ENCODE peak calls at places on chromosome 19, in ten cellular contexts. E is breast epithelium, W is transverse colon, M is uterus, J is HepG2, H is heart left ventricle, I is Peyer's patch, N is adrenal gland, O is A549, Y is testis. C is an unnamed sample.

GRCh38 chr19:5090780-5091575 is 122.1 kb downstream of the KDM4B start:
- DNase-seq in E (no peak), W (no peak), M (peak; percentile 40), J (no peak), H (peak; percentile 73), I (no peak), N (peak; percentile 88), O (no peak), Y (peak; percentile 74), C (no peak)

GRCh38 chr19:4570423-4570822 is 10.9 kb upstream of the SEMA6B start:
- DNase-seq in E (no peak), W (no peak), M (no peak), J (no peak), H (no peak), I (no peak), N (no peak), O (no peak), Y (no peak), C (no peak)

GRCh38 chr19:6022570-6023049 is 44.7 kb upstream of the RANBP3 start:
- DNase-seq in E (no peak), W (no peak), M (no peak), J (no peak), H (no peak), I (peak; percentile 41), N (no peak), O (no peak), Y (no peak), C (no peak)

GRCh38 chr19:45643024-45643926 is 4.1 kb upstream of the EML2 start:
- DNase-seq in E (peak; percentile 83), W (peak; percentile 92), M (peak; percentile 68), J (peak; percentile 64), H (peak; percentile 85), I (peak; percentile 92), N (peak; percentile 93), O (peak; percentile 95), Y (peak; percentile 92), C (peak; percentile 97)

GRCh38 chr19:12924621-12925310 is 5.7 kb upstream of the SYCE2 start:
- DNase-seq in E (no peak), W (no peak), M (no peak), J (no peak), H (no peak), I (no peak), N (no peak), O (no peak), Y (no peak), C (no peak)

GRCh38 chr19:7351861-7352260 is 3.1 kb downstream of the ARHGEF18 start:
- DNase-seq in E (no peak), W (no peak), M (no peak), J (no peak), H (no peak), I (no peak), N (no peak), O (no peak), Y (no peak), C (no peak)

GRCh38 chr19:46755077-46755852 is 9.0 kb upstream of the STRN4 start:
- DNase-seq in E (no peak), W (no peak), M (peak; percentile 52), J (no peak), H (no peak), I (no peak), N (no peak), O (no peak), Y (no peak), C (no peak)

GRCh38 chr19:18776288-18776594 is 14.9 kb downstream of the COMP start:
- DNase-seq in E (no peak), W (no peak), M (no peak), J (no peak), H (no peak), I (no peak), N (no peak), O (no peak), Y (no peak), C (no peak)

GRCh38 chr19:37953125-37953524 is 46.1 kb downstream of the SIPA1L3 start:
- DNase-seq in E (no peak), W (no peak), M (no peak), J (no peak), H (no peak), I (no peak), N (no peak), O (no peak), Y (no peak), C (no peak)

GRCh38 chr19:45086453-45086852 is 6.5 kb upstream of the PPP1R37 start:
- DNase-seq in E (no peak), W (no peak), M (no peak), J (no peak), H (no peak), I (no peak), N (no peak), O (no peak), Y (no peak), C (no peak)

GRCh38 chr19:54164369-54165068 is 5.0 kb upstream of the LENG1 start:
- DNase-seq in E (no peak), W (peak; percentile 95), M (peak; percentile 61), J (no peak), H (peak; percentile 55), I (peak; percentile 96), N (no peak), O (peak; percentile 77), Y (peak; percentile 65), C (no peak)

GRCh38 chr19:46967578-46968018 is 52.0 kb upstream of the NPAS1 start:
- DNase-seq in E (no peak), W (peak; percentile 74), M (no peak), J (no peak), H (peak; percentile 89), I (peak; percentile 81), N (peak; percentile 77), O (no peak), Y (peak; percentile 79), C (no peak)

GRCh38 chr19:19274146-19274545 is 1.0 kb upstream of the TM6SF2 start:
- DNase-seq in E (no peak), W (no peak), M (no peak), J (no peak), H (no peak), I (no peak), N (no peak), O (no peak), Y (no peak), C (no peak)

GRCh38 chr19:7869453-7869909 is 4.7 kb downstream of the PRR36 start:
- DNase-seq in E (peak; percentile 80), W (peak; percentile 79), M (peak; percentile 51), J (peak; percentile 53), H (peak; percentile 50), I (peak; percentile 84), N (peak; percentile 81), O (no peak), Y (peak; percentile 77), C (peak; percentile 93)

GRCh38 chr19:12666305-12667048 is at the start of the genes MAN2B1 and WDR83:
- DNase-seq in E (peak; percentile 61), W (peak; percentile 83), M (peak; percentile 64), J (peak; percentile 65), H (peak; percentile 77), I (peak; percentile 90), N (peak; percentile 74), O (peak; percentile 73), Y (peak; percentile 76), C (peak; percentile 94)

GRCh38 chr19:343451-343931 is 1.1 kb downstream of the MIER2 start:
- DNase-seq in E (no peak), W (no peak), M (no peak), J (no peak), H (no peak), I (no peak), N (no peak), O (no peak), Y (no peak), C (peak; percentile 71)

DNA sequence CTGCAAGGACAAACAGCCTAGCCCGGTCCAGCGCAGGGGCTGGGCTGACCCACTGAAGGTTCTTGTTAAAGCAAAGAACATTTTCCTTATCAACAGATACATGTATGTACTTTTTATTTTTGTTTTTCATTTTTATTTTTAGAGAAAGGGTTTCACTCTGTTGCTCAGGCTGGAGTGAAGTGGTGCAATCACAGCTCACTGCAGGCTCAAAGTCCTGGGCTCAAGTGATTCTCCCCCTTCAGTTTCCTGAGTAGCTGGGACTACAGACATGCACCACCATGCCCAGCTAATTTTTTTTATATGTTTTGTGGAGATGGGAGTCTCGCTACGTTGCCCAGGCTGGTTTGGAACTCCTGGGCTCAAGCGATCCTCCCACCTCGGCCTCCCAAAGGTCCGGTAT is 47.9 kb downstream of the CEBPG start:
- DNase-seq in E (no peak), W (no peak), M (no peak), J (no peak), H (no peak), I (no peak), N (no peak), O (no peak), Y (no peak), C (no peak)
- H3K27ac ChIP-seq in E (no peak overlapping the region), W (no peak overlapping the region), M (no peak overlapping the region), J (peak overlapping the region; percentile 1), H (no peak overlapping the region), I (no peak overlapping the region), N (no peak overlapping the region), O (no peak overlapping the region), Y (no peak overlapping the region), C (no peak overlapping the region)

GRCh38 chr19:21590868-21591267 is 85.5 kb downstream of the ZNF429 start:
- DNase-seq in E (no peak), W (no peak), M (no peak), J (no peak), H (no peak), I (no peak), N (no peak), O (no peak), Y (no peak), C (no peak)

GRCh38 chr19:21593934-21594844 is 88.8 kb downstream of the ZNF429 start:
- DNase-seq in E (no peak), W (no peak), M (peak; percentile 75), J (no peak), H (no peak), I (no peak), N (peak; percentile 94), O (no peak), Y (no peak), C (no peak)

GRCh38 chr19:21593008-21593427 is 87.6 kb downstream of the ZNF429 start:
- DNase-seq in E (no peak), W (no peak), M (no peak), J (no peak), H (no peak), I (no peak), N (no peak), O (no peak), Y (no peak), C (no peak)

GRCh38 chr19:21595185-21595584 is 89.8 kb downstream of the ZNF429 start:
- DNase-seq in E (no peak), W (no peak), M (no peak), J (no peak), H (no peak), I (no peak), N (no peak), O (no peak), Y (no peak), C (no peak)
- TF ChIP-seq POLR2A in E (no peak), W (no peak), M (no peak), J (no peak), H (no peak), I (no peak), N (no peak), O (no peak), Y (no peak), C (no peak)

GRCh38 chr19:17329768-17330545 is 4.7 kb downstream of the ANO8 start:
- DNase-seq in E (no peak), W (no peak), M (no peak), J (no peak), H (no peak), I (no peak), N (no peak), O (no peak), Y (no peak), C (no peak)
- H3K4me3 ChIP-seq in E (no peak overlapping the region), W (no peak overlapping the region), M (no peak overlapping the region), J (no peak overlapping the region), H (no peak overlapping the region), I (no peak overlapping the region), N (no peak overlapping the region), O (no peak overlapping the region), Y (no peak overlapping the region), C (no peak overlapping the region)

GRCh38 chr19:11551603-11552235 is 7.3 kb downstream of the ELOF1 start:
- DNase-seq in E (no peak), W (peak; percentile 26), M (peak; percentile 79), J (no peak), H (no peak), I (no peak), N (no peak), O (no peak), Y (no peak), C (no peak)
- H3K27ac ChIP-seq in E (peak overlapping the region; percentile 91), W (peak overlapping the region; percentile 61), M (peak overlapping the region; percentile 91), J (no peak overlapping the region), H (no peak overlapping the region), I (peak overlapping the region; percentile 69), N (no peak overlapping the region), O (no peak overlapping the region), Y (peak overlapping the region; percentile 31), C (no peak overlapping the region)